ENCODE peak calls at places on chromosome 3, in four cellular contexts. B, W, U and E are unnamed samples.

GRCh38 chr3:71180524-71180923 is 403.0 kb downstream of the FOXP1 start:
- DNase-seq in U (no peak), W (no peak), B (no peak), E (no peak)

GRCh38 chr3:196688349-196688748 is 23.7 kb downstream of the CEP19 start:
- DNase-seq in W (peak), U (no peak), B (no peak), E (peak)

GRCh38 chr3:105752791-105753415 is 115.9 kb downstream of the CBLB start:
- DNase-seq in W (peak), B (no peak), U (no peak), E (peak)

GRCh38 chr3:15315003-15315402 is 17.4 kb downstream of the SH3BP5 start:
- DNase-seq in U (no peak), W (no peak), B (no peak), E (no peak)

GRCh38 chr3:124363451-124363850 is 366.8 kb upstream of the UMPS start:
- DNase-seq in U (no peak), B (no peak), W (peak), E (peak)

GRCh38 chr3:184029456-184029950 is 2.0 kb upstream of the HTR3D start:
- DNase-seq in W (no peak), U (no peak), B (no peak), E (no peak)

GRCh38 chr3:26102376-26103110 is 312.7 kb downstream of the OXSM start:
- DNase-seq in B (no peak), W (no peak), U (no peak), E (no peak)

GRCh38 chr3:127998596-127998995 is 53.6 kb upstream of the SEC61A1 start:
- DNase-seq in W (no peak), U (no peak), B (no peak), E (no peak)

GRCh38 chr3:126474498-126475410 is 937 bp downstream of the ZXDC start:
- DNase-seq in U (no peak), B (peak), W (peak), E (no peak)

GRCh38 chr3:121598564-121598963 is 5.4 kb downstream of the FBXO40 start:
- DNase-seq in U (no peak), B (no peak), W (no peak), E (no peak)

GRCh38 chr3:100875239-100875638 is 118.0 kb downstream of the ABI3BP start:
- DNase-seq in W (peak), B (no peak), U (no peak), E (no peak)

GRCh38 chr3:170465935-170466334 is 47.3 kb downstream of the CLDN11 start:
- DNase-seq in B (no peak), U (no peak), W (no peak), E (no peak)

GRCh38 chr3:192727032-192727847 is at the start of gene FGF12:
- DNase-seq in W (peak), B (peak), U (peak), E (no peak)

GRCh38 chr3:130242850-130243569 is 102.5 kb upstream of the COL6A5 start:
- DNase-seq in U (no peak), B (peak), W (peak), E (no peak)

GRCh38 chr3:111667621-111668239 is 72.6 kb upstream of the ZBED2 start:
- DNase-seq in B (no peak), U (no peak), W (peak), E (no peak)

GRCh38 chr3:50388720-50389352 is 29.5 kb upstream of the TMEM115 start:
- DNase-seq in B (no peak), W (no peak), U (no peak), E (no peak)

GRCh38 chr3:127212231-127212630 is 19.3 kb downstream of the PRR23E start:
- DNase-seq in B (no peak), U (no peak), W (no peak), E (no peak)

GRCh38 chr3:140276698-140277097 is 341.7 kb downstream of the CLSTN2 start:
- DNase-seq in W (peak), B (peak), U (no peak), E (no peak)

GRCh38 chr3:194278186-194278845 is 72.8 kb downstream of the CPN2 start:
- DNase-seq in B (no peak), U (no peak), W (no peak), E (no peak)

GRCh38 chr3:177832862-177833261 is 635.6 kb upstream of the TBL1XR1 start:
- DNase-seq in U (no peak), B (no peak), W (no peak), E (no peak)

GRCh38 chr3:133676336-133677118 is 14.8 kb upstream of the TOPBP1 start:
- DNase-seq in U (no peak), W (no peak), B (no peak), E (no peak)

GRCh38 chr3:171187706-171188290 is 161.3 kb upstream of the SLC2A2 start:
- DNase-seq in W (no peak), B (peak), U (no peak), E (no peak)

GRCh38 chr3:94937980-94938379 is 875.1 kb downstream of the NSUN3 start:
- DNase-seq in U (no peak), B (no peak), W (no peak), E (no peak)

GRCh38 chr3:124766113-124767095 is 36.2 kb downstream of the UMPS start:
- DNase-seq in B (no peak), W (no peak), U (no peak), E (no peak)

GRCh38 chr3:173135059-173135458 is 6.0 kb downstream of the SPATA16 start:
- DNase-seq in B (no peak), W (peak), U (no peak), E (no peak)

GRCh38 chr3:30535515-30535914 is 70.9 kb upstream of the TGFBR2 start:
- DNase-seq in W (no peak), B (no peak), U (no peak), E (no peak)

GRCh38 chr3:157094751-157095480 is 65.0 kb downstream of the CCNL1 start:
- DNase-seq in U (no peak), B (no peak), W (peak), E (no peak)

GRCh38 chr3:113697192-113698090 is 999 bp upstream of the USF3 start:
- DNase-seq in U (no peak), W (peak), B (peak), E (no peak)

GRCh38 chr3:197525706-197526105 is 30.1 kb downstream of the BDH1 start:
- DNase-seq in U (no peak), W (no peak), B (peak), E (no peak)

GRCh38 chr3:33426630-33427341 is 13.4 kb downstream of the UBP1 start:
- DNase-seq in U (no peak), B (no peak), W (peak), E (no peak)

GRCh38 chr3:129018271-129018670 is 17.2 kb downstream of the EFCC1 start:
- DNase-seq in U (no peak), W (no peak), B (no peak), E (no peak)

GRCh38 chr3:60048447-60048848 is 998.6 kb upstream of the CFAP20DC start:
- DNase-seq in W (no peak), U (no peak), B (no peak), E (no peak)

GRCh38 chr3:128316456-128316855 is 150.2 kb downstream of the DNAJB8 start:
- DNase-seq in B (no peak), W (no peak), U (no peak), E (no peak)

GRCh38 chr3:69890094-69890493 is 109.4 kb upstream of the SAMMSON start:
- DNase-seq in B (no peak), U (peak), W (peak), E (no peak)

GRCh38 chr3:27728195-27729087 is 6.3 kb upstream of the EOMES start:
- DNase-seq in U (no peak), B (peak), W (no peak), E (no peak)

GRCh38 chr3:25355034-25355898 is 72.8 kb upstream of the RARB start:
- DNase-seq in W (no peak), B (peak), U (no peak), E (no peak)

GRCh38 chr3:64766463-64766862 is 78.7 kb upstream of the ADAMTS9 start:
- DNase-seq in W (no peak), U (no peak), B (no peak), E (no peak)

GRCh38 chr3:71998995-71999673 is 214.2 kb upstream of the PROK2 start:
- DNase-seq in W (peak), B (no peak), U (peak), E (peak)

GRCh38 chr3:48422691-48423090 is 7.2 kb downstream of the PLXNB1 start:
- DNase-seq in B (no peak), W (no peak), U (no peak), E (no peak)

GRCh38 chr3:48420561-48420960 is 9.3 kb downstream of the PLXNB1 start:
- DNase-seq in U (no peak), W (no peak), B (no peak), E (no peak)

GRCh38 chr3:48423241-48423882 is 6.5 kb downstream of the PLXNB1 start:
- DNase-seq in B (no peak), U (no peak), W (no peak), E (no peak)

GRCh38 chr3:48423883-48424695 is 5.8 kb downstream of the PLXNB1 start:
- DNase-seq in U (no peak), W (no peak), B (no peak), E (no peak)

GRCh38 chr3:48422272-48422671 is 7.6 kb downstream of the PLXNB1 start:
- DNase-seq in B (no peak), U (no peak), W (no peak), E (no peak)
- TF ChIP-seq CTCF in B (no peak), U (no peak), W (peak), E (no peak)

DNA sequence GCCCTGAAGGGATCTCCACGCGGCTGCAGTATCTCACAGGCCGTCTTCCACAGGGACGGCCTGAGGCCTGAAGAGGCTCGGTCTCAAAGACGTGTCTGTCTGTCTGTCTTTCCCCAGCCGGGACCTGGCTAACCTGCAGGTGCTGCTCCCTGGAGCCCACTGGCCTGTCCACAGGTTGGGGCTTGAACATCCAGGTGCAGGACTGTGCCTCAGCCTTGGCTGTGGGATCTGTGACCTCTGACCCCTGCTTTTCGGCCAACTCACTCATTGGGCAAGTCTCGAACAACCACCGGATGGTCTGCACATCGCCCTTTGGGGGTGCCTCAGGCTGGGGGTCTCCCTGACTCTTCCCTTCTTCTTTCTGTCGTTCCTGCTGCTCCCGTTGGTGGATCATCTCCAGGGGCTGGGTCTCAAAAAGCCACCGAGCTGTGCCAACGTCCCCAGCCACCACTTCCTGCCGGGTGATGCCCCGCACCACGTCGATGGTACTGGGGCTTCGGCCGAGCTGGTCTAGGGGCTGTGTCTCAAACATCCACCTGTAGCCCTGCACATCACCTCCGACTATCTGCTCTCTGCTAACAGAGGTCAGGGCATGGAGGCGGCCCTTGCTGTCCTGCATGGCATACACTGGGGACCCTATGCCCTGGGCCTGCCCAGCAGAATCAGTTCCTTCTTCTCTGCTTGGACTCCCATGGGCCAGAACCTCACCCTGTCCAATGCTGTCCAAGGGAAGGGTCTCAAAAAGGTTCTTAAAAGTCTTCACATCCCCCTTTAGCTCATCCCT is 4.8 kb downstream of the XIRP1 start:
- DNase-seq in W (no peak), B (no peak), U (no peak), E (no peak)
- H3K4me3 ChIP-seq in W (no peak), B (no peak), U (no peak), E (no peak)

GRCh38 chr3:51975857-51976549 is 1.1 kb downstream of the ABHD14A start:
- DNase-seq in U (no peak), W (no peak), B (peak), E (no peak)
- TF ChIP-seq CTCF in U (peak), W (no peak), B (peak), E (peak)

DNA sequence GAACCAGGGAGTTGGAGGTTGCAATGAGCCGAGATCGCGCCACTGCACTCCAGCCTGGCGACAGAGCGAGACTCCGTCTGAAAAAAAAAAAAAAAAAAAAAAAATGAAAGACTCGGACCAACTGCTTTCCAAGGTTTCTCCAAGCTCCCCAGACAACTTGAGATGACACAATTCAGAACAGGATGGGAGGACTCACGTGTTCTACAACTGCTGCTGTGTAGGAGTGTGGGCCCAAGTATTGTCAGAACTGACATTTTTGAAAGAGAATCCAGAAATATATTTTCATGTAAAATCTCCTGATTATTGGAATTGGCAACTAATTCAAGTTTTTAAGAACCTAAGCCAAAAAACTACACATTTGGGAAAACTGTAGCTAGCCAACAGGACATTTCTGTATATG is 109.5 kb upstream of the ETV5 start:
- DNase-seq in B (no peak), U (no peak), W (no peak), E (no peak)
- H3K4me3 ChIP-seq in B (no peak), U (no peak), W (no peak), E (no peak)

GRCh38 chr3:37806505-37807291 is 55.0 kb upstream of the CTDSPL start:
- DNase-seq in U (no peak), W (no peak), B (peak), E (no peak)

GRCh38 chr3:37800022-37800493 is 61.6 kb upstream of the CTDSPL start:
- DNase-seq in W (no peak), U (no peak), B (peak), E (no peak)

GRCh38 chr3:37808656-37809055 is 53.0 kb upstream of the CTDSPL start:
- DNase-seq in U (no peak), W (no peak), B (no peak), E (no peak)

GRCh38 chr3:37801966-37802365 is 59.7 kb upstream of the CTDSPL start:
- DNase-seq in U (no peak), B (no peak), W (no peak), E (no peak)

DNA sequence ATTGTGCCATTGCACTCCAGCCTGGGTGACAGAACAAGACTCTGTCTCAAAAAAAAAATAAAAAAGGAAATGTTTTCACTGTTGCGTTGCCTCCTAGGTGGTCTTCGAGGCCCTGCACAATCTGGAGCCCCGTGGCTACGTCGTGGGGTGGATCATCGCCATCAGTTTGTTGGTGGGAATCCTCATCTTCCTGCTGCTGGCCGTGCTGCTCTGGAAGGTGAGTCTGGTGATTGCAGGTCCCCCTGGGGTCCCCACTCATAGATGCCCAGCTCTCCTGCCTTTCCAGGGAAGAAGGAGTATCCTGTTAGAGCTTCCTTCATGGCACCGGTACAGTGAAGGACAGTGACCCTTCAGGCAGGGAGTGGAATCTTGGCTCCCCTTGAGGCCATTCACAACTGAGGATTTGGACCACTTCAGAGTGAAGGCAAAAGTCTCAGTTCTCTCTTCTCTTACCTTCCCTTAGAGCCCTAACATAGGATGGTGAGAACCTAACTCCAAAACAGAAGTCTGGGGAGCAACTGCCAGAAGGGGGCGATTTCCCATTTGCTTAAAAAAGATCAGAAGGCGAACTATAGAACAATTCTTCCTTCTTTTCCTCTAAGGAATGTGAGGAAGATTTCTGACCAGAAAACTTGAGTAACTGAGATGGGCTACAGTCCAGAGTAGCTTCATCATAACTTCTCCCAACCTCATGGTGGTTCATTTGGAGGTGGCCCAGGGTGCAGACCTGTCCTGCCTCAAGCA is 57.8 kb upstream of the CTDSPL start:
- DNase-seq in B (no peak), W (no peak), U (no peak), E (no peak)
- TF ChIP-seq CTCF in B (peak), W (no peak), U (no peak), E (no peak)

GRCh38 chr3:23217872-23218554 is 14.9 kb downstream of the UBE2E2 start:
- DNase-seq in W (no peak), B (no peak), U (no peak), E (no peak)

GRCh38 chr3:23209747-23210495 is 6.8 kb downstream of the UBE2E2 start:
- DNase-seq in U (no peak), B (no peak), W (no peak), E (no peak)

GRCh38 chr3:23209103-23209502 is 6.0 kb downstream of the UBE2E2 start:
- DNase-seq in U (no peak), W (no peak), B (no peak), E (no peak)

GRCh38 chr3:23219117-23219516 is 16.0 kb downstream of the UBE2E2 start:
- DNase-seq in W (no peak), B (no peak), U (no peak), E (no peak)

GRCh38 chr3:23213813-23214212 is 10.7 kb downstream of the UBE2E2 start:
- DNase-seq in W (no peak), U (no peak), B (no peak), E (no peak)
- H3K4me3 ChIP-seq in W (no peak), U (no peak), B (no peak), E (no peak)

GRCh38 chr3:158773845-158774542 is 27.9 kb upstream of the MFSD1 start:
- DNase-seq in W (peak), U (no peak), B (no peak), E (peak)

GRCh38 chr3:158776531-158776930 is 25.3 kb upstream of the MFSD1 start:
- DNase-seq in W (no peak), B (no peak), U (no peak), E (no peak)

GRCh38 chr3:158775801-158776399 is 26.0 kb upstream of the MFSD1 start:
- DNase-seq in U (no peak), W (no peak), B (no peak), E (no peak)

GRCh38 chr3:158775001-158775400 is 26.9 kb upstream of the MFSD1 start:
- DNase-seq in W (no peak), U (no peak), B (no peak), E (no peak)

GRCh38 chr3:158777171-158777873 is 24.5 kb upstream of the MFSD1 start:
- DNase-seq in W (no peak), U (no peak), B (no peak), E (no peak)
- TF ChIP-seq CTCF in W (no peak), U (no peak), B (no peak), E (no peak)

GRCh38 chr3:108847187-108847586 is 24.6 kb downstream of the TRAT1 start:
- DNase-seq in U (no peak), B (no peak), W (no peak), E (no peak)
- H3K4me3 ChIP-seq in U (no peak), B (no peak), W (no peak), E (no peak)

DNA sequence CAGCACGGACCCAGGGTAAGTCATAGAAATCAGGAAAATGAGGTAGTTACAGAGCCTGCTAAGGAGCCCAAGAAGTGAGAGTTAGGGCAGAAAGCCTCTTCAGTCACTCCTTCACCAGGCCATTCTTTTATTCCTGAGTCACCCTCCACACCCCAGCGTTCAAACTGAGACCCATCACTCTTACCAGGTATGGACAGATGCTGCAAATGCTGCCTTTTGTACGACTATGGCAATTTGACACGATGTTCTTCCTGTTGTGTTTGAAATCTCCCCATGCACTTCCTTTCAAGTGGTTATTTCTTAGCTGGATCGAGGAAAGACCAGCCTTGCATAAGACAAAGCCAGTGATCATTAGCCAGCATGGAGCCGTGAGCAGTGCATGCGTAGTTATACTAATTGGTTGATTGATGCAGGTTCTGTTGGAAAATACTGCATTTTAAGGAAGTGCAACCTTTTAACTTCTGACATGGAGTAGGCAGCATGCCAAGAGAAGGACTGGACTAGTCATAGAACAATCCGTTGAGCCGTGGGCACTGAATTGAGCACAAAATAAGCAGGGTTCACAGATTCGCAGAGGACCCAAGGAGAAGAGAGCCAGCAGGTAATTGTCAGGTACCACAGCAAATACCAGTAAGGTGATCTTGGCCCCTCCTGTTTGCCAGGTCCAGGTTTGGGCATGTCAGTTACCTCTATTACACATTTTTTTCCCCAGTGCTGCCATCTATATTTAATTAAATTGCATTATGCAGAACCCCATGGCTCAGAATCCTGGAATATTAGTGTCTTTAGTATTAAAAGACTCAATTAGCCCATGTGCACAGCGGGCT is 28.9 kb upstream of the BCL6 start:
- DNase-seq in W (peak), B (no peak), U (no peak), E (no peak)
- TF ChIP-seq CTCF in W (no peak), B (no peak), U (no peak), E (no peak)